ENCODE peak calls at places on chromosomes 1 and 21, in four cellular contexts. N is HepG2, T is WTC11, H is K562. D is an unnamed sample.

GRCh38 chr1:209406111-209406654 is 177.3 kb upstream of the CAMK1G start:
- DNase-seq in N (no peak), T (no peak), H (no peak), D (no peak)

GRCh38 chr1:101338714-101339430 is 102.1 kb downstream of the S1PR1 start:
- DNase-seq in N (no peak), T (no peak), H (no peak), D (no peak)

GRCh38 chr1:147214842-147215539 is 10.1 kb downstream of the FMO5 start:
- DNase-seq in N (no peak), T (no peak), H (no peak), D (no peak)

GRCh38 chr1:101309334-101310221 is 72.8 kb downstream of the S1PR1 start:
- DNase-seq in N (peak), T (peak), H (peak), D (no peak)

GRCh38 chr1:88302843-88303486 is 381.1 kb upstream of the PKN2 start:
- DNase-seq in N (peak), T (no peak), H (no peak), D (no peak)

GRCh38 chr1:183235503-183235902 is 49.4 kb downstream of the LAMC2 start:
- DNase-seq in N (no peak), T (no peak), H (no peak), D (no peak)

GRCh38 chr21:46115441-46116188 is 17.7 kb downstream of the COL6A2 start:
- DNase-seq in N (no peak), T (peak), H (no peak), D (no peak)

GRCh38 chr1:65330021-65330420 is 20.7 kb downstream of the DNAJC6 start:
- DNase-seq in N (no peak), T (no peak), H (no peak), D (no peak)

GRCh38 chr1:160089883-160090282 is 8.5 kb downstream of the IGSF8 start:
- DNase-seq in N (no peak), T (no peak), H (no peak), D (no peak)

GRCh38 chr1:58251415-58252073 is 295.0 kb downstream of the OMA1 start:
- DNase-seq in N (peak), T (peak), H (peak), D (no peak)

GRCh38 chr1:199422206-199422605 is 605.3 kb upstream of the NR5A2 start:
- DNase-seq in N (no peak), T (peak), H (no peak), D (no peak)

GRCh38 chr1:64265141-64265540 is 61.7 kb downstream of the UBE2U start:
- DNase-seq in N (no peak), T (no peak), H (no peak), D (no peak)

GRCh38 chr1:148264374-148265276 is 112.5 kb upstream of the NBPF11 start:
- DNase-seq in N (no peak), T (peak), H (peak), D (no peak)

GRCh38 chr1:12153181-12153785 is 13.5 kb upstream of the TNFRSF1B start:
- DNase-seq in N (no peak), T (no peak), H (no peak), D (peak)

GRCh38 chr1:235021321-235021720 is 107.3 kb downstream of the TOMM20 start:
- DNase-seq in N (no peak), T (no peak), H (no peak), D (no peak)

GRCh38 chr1:222711319-222712252 is 705 bp downstream of the AIDA start:
- DNase-seq in N (peak), T (peak), H (peak), D (no peak)

GRCh38 chr1:32138965-32139364 is 31.1 kb downstream of the KPNA6 start:
- DNase-seq in N (peak), T (no peak), H (no peak), D (no peak)

GRCh38 chr1:171090604-171091003 is at the start of gene FMO3:
- DNase-seq in N (no peak), T (no peak), H (no peak), D (no peak)

GRCh38 chr21:31493350-31493880 is 149.4 kb upstream of the TIAM1 start:
- DNase-seq in N (no peak), T (no peak), H (no peak), D (no peak)

GRCh38 chr1:63931468-63931867 is 157.7 kb downstream of the ROR1 start:
- DNase-seq in N (no peak), T (no peak), H (no peak), D (no peak)

GRCh38 chr1:48661726-48662483 is 114.8 kb downstream of the BEND5 start:
- DNase-seq in N (no peak), T (no peak), H (no peak), D (no peak)

GRCh38 chr21:45266518-45267389 is 20.9 kb downstream of the POFUT2 start:
- DNase-seq in N (no peak), T (no peak), H (no peak), D (no peak)

GRCh38 chr1:233020441-233020840 is 70.0 kb downstream of the NTPCR start:
- DNase-seq in N (no peak), T (no peak), H (no peak), D (no peak)

GRCh38 chr1:14156543-14156942 is 441.9 kb upstream of the KAZN start:
- DNase-seq in N (no peak), T (no peak), H (no peak), D (no peak)

GRCh38 chr21:22154579-22155274 is 1156.5 kb downstream of the NCAM2 start:
- DNase-seq in N (no peak), T (no peak), H (no peak), D (no peak)

GRCh38 chr1:25360596-25361581 is 22.8 kb downstream of the TMEM50A start:
- DNase-seq in N (no peak), T (no peak), H (peak), D (no peak)

GRCh38 chr1:46171351-46171750 is 3.5 kb upstream of the TSPAN1 start:
- DNase-seq in N (no peak), T (no peak), H (no peak), D (no peak)

GRCh38 chr1:198253668-198254067 is 96.9 kb downstream of the NEK7 start:
- DNase-seq in N (no peak), T (no peak), H (peak), D (peak)

GRCh38 chr1:151371744-151372410 is 628 bp downstream of the SELENBP1 start:
- DNase-seq in N (no peak), T (no peak), H (no peak), D (no peak)

GRCh38 chr1:242774256-242774655 is 249.8 kb upstream of the PLD5 start:
- DNase-seq in N (no peak), T (no peak), H (no peak), D (no peak)

GRCh38 chr1:242770366-242770765 is 245.9 kb upstream of the PLD5 start:
- DNase-seq in N (no peak), T (no peak), H (no peak), D (no peak)
- TF ChIP-seq NR2C2 in N (no peak), T (no peak), H (no peak), D (no peak)

DNA sequence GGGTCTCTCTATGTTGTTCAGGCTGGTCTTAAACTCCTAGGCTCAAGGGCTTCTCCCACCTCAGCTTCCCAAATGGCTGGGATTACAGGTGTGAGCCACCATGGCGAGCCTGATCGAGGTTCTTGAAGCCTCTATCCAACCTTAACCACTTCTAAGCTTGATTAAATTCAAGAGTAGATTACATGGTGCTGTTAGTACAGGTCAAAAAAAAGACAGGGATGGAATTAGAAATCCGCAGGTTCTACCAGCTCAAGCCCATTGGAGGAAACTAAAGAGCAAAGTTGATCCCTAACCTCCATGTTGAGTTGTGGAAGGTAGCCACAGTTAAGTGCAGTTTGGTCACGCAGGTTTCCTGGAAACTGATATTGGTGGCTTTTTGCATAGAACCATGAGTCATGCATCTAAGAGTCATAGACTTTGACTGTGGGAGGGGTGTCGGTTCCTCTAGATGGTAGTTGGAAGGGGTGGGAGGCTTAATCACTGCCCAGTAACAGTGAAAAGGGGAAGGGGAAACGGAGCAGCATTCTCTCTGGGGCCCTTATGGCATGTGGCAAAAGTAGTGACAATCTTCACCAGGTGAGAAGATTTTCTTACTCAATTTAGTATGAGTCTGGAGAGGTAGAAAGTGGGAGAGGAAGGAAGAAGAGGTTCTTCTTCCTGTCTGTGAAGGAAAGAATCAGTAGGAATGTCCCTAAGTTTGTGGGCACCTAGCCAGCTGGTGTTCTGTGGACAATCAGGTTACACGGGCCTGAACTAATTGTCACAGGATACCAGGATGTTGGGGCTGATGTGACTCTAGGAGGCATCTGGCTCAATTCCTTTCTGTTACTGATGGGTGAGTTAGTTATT is 7.0 kb downstream of the CD53 start:
- DNase-seq in N (no peak), T (no peak), H (peak), D (peak)
- TF ChIP-seq NR2C2 in N (no peak), T (no peak), H (peak), D (no peak)

GRCh38 chr1:169989246-169989645 is 85.2 kb downstream of the KIFAP3 start:
- DNase-seq in N (no peak), T (no peak), H (no peak), D (no peak)
- TF ChIP-seq NR2C2 in N (no peak), T (no peak), H (no peak), D (no peak)

GRCh38 chr1:167186198-167186750 is 34.4 kb upstream of the POU2F1 start:
- DNase-seq in N (no peak), T (no peak), H (no peak), D (no peak)
- TF ChIP-seq NR2C2 in N (no peak), T (no peak), H (no peak), D (no peak)

GRCh38 chr1:86776108-86776507 is 71.7 kb downstream of the SH3GLB1 start:
- DNase-seq in N (no peak), T (no peak), H (no peak), D (no peak)

GRCh38 chr1:86778510-86779218 is 74.3 kb downstream of the SH3GLB1 start:
- DNase-seq in N (no peak), T (no peak), H (peak), D (no peak)

GRCh38 chr1:86774305-86775304 is 70.2 kb downstream of the SH3GLB1 start:
- DNase-seq in N (peak), T (no peak), H (peak), D (peak)

GRCh38 chr1:86773331-86774288 is 69.2 kb downstream of the SH3GLB1 start:
- DNase-seq in N (peak), T (no peak), H (no peak), D (no peak)

DNA sequence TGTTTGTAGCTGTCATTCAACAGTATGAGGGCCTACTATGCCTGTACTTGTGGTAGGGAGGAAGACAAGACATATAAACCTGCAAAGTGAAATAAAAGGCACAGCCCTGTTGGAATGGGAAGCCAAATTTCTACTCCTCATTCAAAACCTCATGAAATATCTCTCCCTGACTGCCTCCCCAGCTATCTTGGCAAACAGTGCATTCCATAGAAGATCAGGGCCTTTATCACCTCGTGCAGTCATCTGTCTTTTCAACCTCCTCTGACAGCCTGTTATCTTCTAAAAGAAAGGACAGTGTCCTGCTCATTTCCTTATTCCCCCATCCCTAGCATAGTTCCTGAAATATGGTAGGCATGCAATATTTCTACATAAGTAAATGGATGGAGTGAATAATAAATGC is 71.0 kb downstream of the SH3GLB1 start:
- DNase-seq in N (peak), T (no peak), H (peak), D (no peak)
- TF ChIP-seq NR2C2 in N (no peak), T (no peak), H (no peak), D (no peak)

DNA sequence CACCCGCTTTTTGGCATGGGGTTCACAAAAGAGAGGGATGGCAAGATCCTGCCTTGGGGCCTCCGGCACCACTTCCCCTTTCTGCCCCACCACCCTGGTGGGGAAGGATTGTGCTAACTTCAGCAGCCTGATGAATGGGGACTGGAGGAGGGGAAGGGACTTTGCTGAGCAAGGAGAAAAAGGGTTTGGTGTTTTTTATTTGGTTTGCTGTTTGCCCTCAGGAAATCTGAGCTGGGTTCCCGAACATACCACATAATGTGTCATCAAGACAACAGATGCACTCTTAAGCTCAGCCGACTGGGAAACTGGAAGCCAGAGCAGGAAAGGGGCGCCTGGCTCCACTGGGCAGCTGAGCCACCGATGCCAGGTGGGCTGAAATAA is 19.9 kb downstream of the OLFML2B start:
- DNase-seq in N (no peak), T (no peak), H (no peak), D (no peak)
- TF ChIP-seq NR2C2 in N (no peak), T (no peak), H (no peak), D (no peak)

GRCh38 chr1:109668123-109668800 is 405 bp downstream of the GSTM2 start:
- DNase-seq in N (no peak), T (no peak), H (no peak), D (no peak)

GRCh38 chr1:109671067-109671466 is 3.2 kb downstream of the GSTM2 start:
- DNase-seq in N (no peak), T (no peak), H (no peak), D (no peak)

GRCh38 chr1:109669246-109669948 is 1.5 kb downstream of the GSTM2 start:
- DNase-seq in N (no peak), T (no peak), H (no peak), D (no peak)

GRCh38 chr1:109664671-109665070 is 3.2 kb upstream of the GSTM2 start:
- DNase-seq in N (no peak), T (no peak), H (no peak), D (no peak)

GRCh38 chr1:109667452-109668122 is at the start of gene GSTM2:
- DNase-seq in N (peak), T (peak), H (peak), D (peak)
- TF ChIP-seq NR2C2 in N (no peak), T (no peak), H (no peak), D (no peak)

GRCh38 chr1:179230251-179230650 is 774 bp upstream of the ABL2 start:
- DNase-seq in N (no peak), T (no peak), H (peak), D (no peak)
- TF ChIP-seq NR2C2 in N (no peak), T (no peak), H (peak), D (no peak)

GRCh38 chr1:20891091-20891490 is 104.0 kb upstream of the HP1BP3 start:
- DNase-seq in N (no peak), T (no peak), H (no peak), D (no peak)

GRCh38 chr1:20896824-20897223 is 109.7 kb upstream of the HP1BP3 start:
- DNase-seq in N (peak), T (no peak), H (no peak), D (no peak)

GRCh38 chr1:20899154-20899972 is 112.3 kb upstream of the HP1BP3 start:
- DNase-seq in N (no peak), T (no peak), H (no peak), D (no peak)

DNA sequence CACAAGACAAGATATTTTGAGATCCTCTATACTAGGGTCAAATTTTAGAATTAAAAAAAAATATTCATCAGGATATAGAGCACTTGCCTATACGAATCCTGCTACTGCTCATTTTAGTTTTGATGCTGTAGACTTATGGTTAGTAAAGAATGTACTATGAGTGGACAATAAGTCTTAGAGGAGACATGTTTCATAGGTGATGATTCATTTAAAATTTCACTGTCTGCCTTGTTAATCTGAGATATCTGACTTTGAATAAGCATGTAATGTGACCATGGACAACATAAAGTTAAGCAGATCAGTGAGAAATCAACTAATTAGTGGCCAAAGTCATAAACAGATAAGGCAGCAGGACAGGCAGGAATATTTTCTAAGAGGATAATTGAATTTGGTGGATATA is 106.8 kb upstream of the HP1BP3 start:
- DNase-seq in N (no peak), T (no peak), H (no peak), D (no peak)
- TF ChIP-seq NR2C2 in N (no peak), T (no peak), H (no peak), D (no peak)

DNA sequence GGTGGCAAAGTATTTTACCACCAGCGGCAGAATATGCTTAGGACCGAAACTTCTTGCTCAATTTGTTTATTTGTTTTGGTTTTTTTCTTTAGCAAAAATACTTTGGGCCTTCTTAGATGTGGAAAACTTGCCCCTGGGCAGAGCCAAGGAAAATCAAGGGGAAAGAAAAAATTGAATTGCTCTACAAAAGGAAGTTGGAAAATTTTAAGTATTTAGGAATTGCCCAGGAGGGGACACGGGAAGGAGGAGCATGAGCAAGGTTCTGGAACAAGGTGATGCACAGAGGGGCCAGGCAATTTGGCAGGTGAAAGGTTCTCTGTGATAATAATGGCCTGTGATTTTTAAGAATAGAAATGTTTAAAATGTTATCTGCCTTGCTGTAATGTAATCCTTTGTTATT is 28.6 kb downstream of the SGIP1 start:
- DNase-seq in N (no peak), T (no peak), H (no peak), D (no peak)
- TF ChIP-seq NR2C2 in N (no peak), T (no peak), H (no peak), D (no peak)

D was measured in GM12878.